ENCODE peak calls at places on chromosomes 4 and X, in five cellular contexts. G is IMR-90, C is bronchial epithelial cell, U is AG09319, Z is pancreas. B is an unnamed sample.

GRCh38 chr4:182015893-182016292 is 227.3 kb upstream of the TENM3 start:
- DNase-seq in G (peak), C (peak), U (no peak), Z (no peak), B (no peak)

GRCh38 chr4:90474484-90474883 is 347.3 kb downstream of the CCSER1 start:
- DNase-seq in G (no peak), C (no peak), U (no peak), Z (no peak), B (no peak)

GRCh38 chrX:43560247-43560946 is 95.7 kb upstream of the MAOA start:
- DNase-seq in G (no peak), C (peak), U (no peak), Z (no peak), B (no peak)

GRCh38 chr4:182246401-182247205 is 3.4 kb downstream of the TENM3 start:
- DNase-seq in G (peak), C (peak), U (no peak), Z (no peak), B (no peak)

GRCh38 chr4:88981993-88982392 is 75.0 kb downstream of the FAM13A start:
- DNase-seq in G (no peak), C (no peak), U (no peak), Z (no peak), B (no peak)

GRCh38 chr4:118881512-118882146 is 7.0 kb upstream of the SYNPO2 start:
- DNase-seq in G (no peak), C (peak), U (no peak), Z (no peak), B (no peak)

GRCh38 chr4:1557221-1557597 is 126.9 kb downstream of the FAM53A start:
- DNase-seq in G (no peak), C (no peak), U (no peak), Z (no peak), B (no peak)

GRCh38 chr4:35697203-35697736 is 547.0 kb downstream of the ARAP2 start:
- DNase-seq in G (no peak), C (no peak), U (no peak), Z (no peak), B (no peak)

GRCh38 chr4:18980516-18981233 is 959.1 kb upstream of the LCORL start:
- DNase-seq in G (no peak), C (peak), U (no peak), Z (no peak), B (no peak)

GRCh38 chrX:17706676-17707075 is 30.6 kb upstream of the SCML1 start:
- DNase-seq in G (peak), C (peak), U (peak), Z (no peak), B (no peak)

GRCh38 chr4:148415500-148415899 is 26.7 kb downstream of the NR3C2 start:
- DNase-seq in G (peak), C (peak), U (no peak), Z (no peak), B (no peak)

GRCh38 chrX:57821703-57822375 is 88.4 kb downstream of the ZXDA start:
- DNase-seq in G (peak), C (peak), U (peak), Z (no peak), B (no peak)

GRCh38 chr4:84874619-84875018 is 91.9 kb downstream of the WDFY3 start:
- DNase-seq in G (no peak), C (no peak), U (no peak), Z (no peak), B (no peak)

GRCh38 chr4:141912831-141913230 is 276.4 kb downstream of the IL15 start:
- DNase-seq in G (peak), C (peak), U (no peak), Z (no peak), B (no peak)

GRCh38 chr4:124243671-124244366 is 468.7 kb downstream of the ANKRD50 start:
- DNase-seq in G (no peak), C (no peak), U (no peak), Z (no peak), B (no peak)

GRCh38 chrX:100830547-100830946 is 10.4 kb downstream of the CSTF2 start:
- DNase-seq in G (no peak), C (no peak), U (no peak), Z (no peak), B (no peak)

GRCh38 chr4:120730777-120731320 is 191.7 kb downstream of the PRDM5 start:
- DNase-seq in G (no peak), C (no peak), U (no peak), Z (no peak), B (no peak)

GRCh38 chrX:72714471-72714916 is 388 bp upstream of the PHKA1 start:
- DNase-seq in G (peak), C (peak), U (peak), Z (peak), B (peak)

GRCh38 chr4:8705161-8706145 is 112.9 kb downstream of the CPZ start:
- DNase-seq in G (no peak), C (no peak), U (no peak), Z (no peak), B (peak)

GRCh38 chr4:144449623-144450022 is 196.3 kb upstream of the HHIP start:
- DNase-seq in G (no peak), C (peak), U (no peak), Z (peak), B (no peak)

GRCh38 chr4:23369331-23369730 is 520.5 kb downstream of the PPARGC1A start:
- DNase-seq in G (no peak), C (no peak), U (no peak), Z (no peak), B (no peak)

GRCh38 chr4:8919651-8920288 is 48.1 kb upstream of the HMX1 start:
- DNase-seq in G (no peak), C (no peak), U (no peak), Z (no peak), B (no peak)

GRCh38 chrX:10884246-10884645 is 226.9 kb upstream of the HCCS start:
- DNase-seq in G (peak), C (no peak), U (no peak), Z (no peak), B (no peak)

GRCh38 chr4:92163348-92163747 is 140.4 kb upstream of the GRID2 start:
- DNase-seq in G (peak), C (peak), U (no peak), Z (no peak), B (no peak)

GRCh38 chr4:187184513-187184912 is 460.9 kb upstream of the FAT1 start:
- DNase-seq in G (no peak), C (no peak), U (no peak), Z (no peak), B (no peak)

GRCh38 chr4:42892413-42892812 is at the start of gene GRXCR1:
- DNase-seq in G (no peak), C (no peak), U (no peak), Z (no peak), B (no peak)

GRCh38 chr4:75672461-75673026 is 667 bp downstream of the G3BP2 start:
- DNase-seq in G (peak), C (peak), U (no peak), Z (peak), B (peak)

GRCh38 chrX:112819013-112819635 is 21.5 kb downstream of the AMOT start:
- DNase-seq in G (peak), C (peak), U (peak), Z (no peak), B (no peak)

GRCh38 chr4:89254847-89255246 is 52.8 kb downstream of the GPRIN3 start:
- DNase-seq in G (peak), C (peak), U (no peak), Z (no peak), B (peak)

GRCh38 chr4:47287735-47288134 is 175.8 kb downstream of the COMMD8 start:
- DNase-seq in G (peak), C (peak), U (no peak), Z (no peak), B (no peak)

GRCh38 chr4:182206266-182206665 is 36.9 kb upstream of the TENM3 start:
- DNase-seq in G (no peak), C (no peak), U (no peak), Z (no peak), B (no peak)

GRCh38 chr4:26088433-26088928 is 174.5 kb downstream of the SMIM20 start:
- DNase-seq in G (peak), C (peak), U (peak), Z (no peak), B (no peak)

DNA sequence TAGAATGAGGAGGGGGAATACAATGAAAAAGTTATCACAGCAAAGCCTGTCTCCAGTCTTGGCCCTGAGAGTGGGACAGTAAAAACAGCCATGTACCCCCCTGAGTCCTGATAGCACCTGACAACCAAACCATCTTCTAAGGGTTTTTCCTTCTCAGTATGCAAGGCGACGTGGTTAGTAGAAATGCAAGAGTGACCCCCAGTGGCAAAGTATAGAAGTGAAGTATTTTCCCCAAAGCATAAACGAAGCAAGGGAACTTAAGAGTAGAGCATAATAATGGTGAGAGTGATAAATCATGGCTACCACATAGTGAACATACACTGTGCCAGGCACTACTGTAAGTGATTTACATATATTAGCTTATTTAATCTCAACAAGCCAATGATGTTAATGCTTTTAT is 52.8 kb downstream of the FAM47C start:
- DNase-seq in G (peak), C (peak), U (no peak), Z (no peak), B (peak)
- TF ChIP-seq CTCF in G (peak), C (peak), U (peak), Z (peak), B (peak)

GRCh38 chr4:112767386-112767785 is 130.4 kb downstream of the LARP7 start:
- DNase-seq in G (no peak), C (no peak), U (no peak), Z (no peak), B (no peak)

GRCh38 chr4:112766422-112766821 is 129.5 kb downstream of the LARP7 start:
- DNase-seq in G (peak), C (peak), U (peak), Z (no peak), B (peak)

GRCh38 chr4:112770111-112770510 is 133.2 kb downstream of the LARP7 start:
- DNase-seq in G (no peak), C (no peak), U (no peak), Z (no peak), B (no peak)

DNA sequence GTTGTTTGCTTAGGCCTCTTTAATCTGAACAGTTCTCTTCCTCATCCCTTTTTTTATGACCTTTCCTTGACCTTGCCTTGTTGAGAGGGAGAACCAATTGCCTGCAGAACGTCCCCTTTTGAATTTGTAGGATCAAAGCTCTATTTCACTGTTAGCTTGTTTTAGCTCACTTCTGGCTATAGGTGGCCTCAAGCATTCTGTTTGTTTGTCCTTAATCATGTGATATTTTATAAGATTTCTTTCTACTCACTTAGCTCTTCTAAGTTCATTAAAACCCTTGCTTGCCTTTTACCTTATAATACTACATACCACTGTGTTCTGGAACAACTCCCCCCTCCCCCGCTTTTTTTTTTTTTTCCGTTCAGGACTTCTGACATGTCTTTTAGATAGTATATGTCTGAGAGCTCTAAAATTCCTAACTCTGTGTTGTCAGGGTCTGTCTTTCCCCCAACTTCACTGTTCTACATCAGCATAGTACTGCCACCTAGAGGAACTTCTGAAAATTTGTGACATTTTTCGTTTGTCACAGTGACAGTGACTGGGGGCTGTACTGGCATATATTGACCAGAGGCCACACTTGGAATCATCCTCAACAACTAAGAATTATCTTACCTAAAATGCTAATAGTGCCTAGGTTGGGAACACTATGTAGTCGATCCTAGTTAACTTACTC is 128.5 kb downstream of the LARP7 start:
- DNase-seq in G (peak), C (peak), U (no peak), Z (no peak), B (no peak)
- TF ChIP-seq CTCF in G (peak), C (peak), U (peak), Z (peak), B (peak)

GRCh38 chrX:14347523-14347922 is 181.8 kb upstream of the GLRA2 start:
- DNase-seq in G (no peak), C (no peak), U (no peak), Z (no peak), B (no peak)

DNA sequence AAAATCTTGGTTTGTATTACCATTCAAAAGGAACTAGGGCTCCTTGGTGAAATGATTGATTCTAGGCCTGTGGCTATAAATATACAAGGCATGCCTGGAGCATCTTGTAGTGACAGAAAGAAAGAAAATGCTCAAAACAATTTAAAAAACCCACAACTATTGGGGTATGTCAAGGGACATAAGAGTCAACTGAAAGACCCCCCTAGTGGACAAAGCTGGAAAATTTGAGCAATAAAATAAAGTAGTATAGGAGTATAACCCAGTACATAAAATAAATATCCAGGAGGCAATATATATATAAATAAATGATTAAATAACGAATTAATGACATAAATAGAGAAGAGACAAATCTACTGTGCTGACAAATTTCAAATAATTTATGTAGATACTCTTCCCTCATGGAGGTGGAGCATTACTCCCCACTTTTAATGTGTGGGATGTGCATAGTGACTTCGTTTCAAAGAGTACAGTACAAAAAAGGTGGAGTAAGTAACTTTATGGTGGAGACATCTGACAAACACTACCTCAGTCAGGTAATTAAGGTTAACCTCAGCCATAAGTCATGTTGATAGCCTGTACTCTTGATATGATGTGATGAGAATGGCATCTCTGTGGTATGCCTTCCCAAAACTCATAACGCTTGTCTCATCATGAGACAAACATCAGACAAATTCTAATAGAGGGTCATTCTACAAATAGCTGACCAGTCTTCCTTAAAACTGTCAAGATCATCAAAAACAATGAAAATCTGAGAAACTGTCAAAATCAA is 185.0 kb upstream of the GLRA2 start:
- DNase-seq in G (no peak), C (peak), U (no peak), Z (no peak), B (no peak)
- TF ChIP-seq CTCF in G (no peak), C (no peak), U (no peak), Z (no peak), B (peak)

DNA sequence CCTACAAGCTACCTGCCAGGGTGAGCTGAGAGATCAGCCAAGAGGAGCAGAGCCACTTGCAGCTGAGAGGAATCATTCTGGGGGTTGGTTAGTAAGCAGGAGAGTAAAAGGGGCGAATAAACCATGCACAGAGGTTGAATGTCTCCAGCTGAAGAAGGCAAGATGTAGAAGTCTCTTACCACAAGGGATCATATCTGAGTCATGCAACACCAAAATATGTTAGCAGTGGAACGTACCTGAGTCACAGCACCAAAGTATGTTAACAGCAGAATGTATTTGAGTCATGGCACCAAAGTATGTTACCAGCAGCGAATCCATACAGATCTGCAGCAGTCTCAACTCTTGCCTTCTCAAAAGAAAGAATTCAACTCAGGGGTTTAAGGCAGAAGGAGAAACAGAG is 29.9 kb downstream of the C4orf51 start:
- DNase-seq in G (peak), C (peak), U (peak), Z (no peak), B (no peak)
- TF ChIP-seq CTCF in G (no peak), C (no peak), U (no peak), Z (no peak), B (no peak)

B was measured in neural crest cell.